ENCODE peak calls at places on chromosome 21, in six cellular contexts. L, N, V, Z, H and Q are unnamed samples.

GRCh38 chr21:46289655-46290178 is 3.6 kb downstream of the YBEY start:
- DNase-seq in Z (no peak), L (no peak), V (no peak), N (no peak), H (no peak), Q (no peak)

GRCh38 chr21:34762761-34763160 is 94.0 kb downstream of the CLIC6 start:
- DNase-seq in N (no peak), V (no peak), Z (no peak), H (no peak), L (no peak), Q (no peak)

GRCh38 chr21:33313183-33313582 is 11.6 kb upstream of the IFNAR1 start:
- DNase-seq in N (no peak), H (no peak), V (no peak), Z (no peak), L (no peak), Q (no peak)

GRCh38 chr21:32648165-32648564 is 36.0 kb upstream of the CFAP298 start:
- DNase-seq in Z (no peak), L (no peak), H (no peak), V (no peak), N (no peak), Q (no peak)

GRCh38 chr21:31187499-31187898 is 149.2 kb upstream of the KRTAP19-8 start:
- DNase-seq in N (no peak), V (no peak), Z (no peak), L (no peak), H (no peak), Q (no peak)

GRCh38 chr21:46052703-46053651 is 44.9 kb upstream of the COL6A2 start:
- DNase-seq in Z (peak), V (no peak), H (peak), N (no peak), L (no peak), Q (no peak)

GRCh38 chr21:39979321-39979720 is 112.1 kb downstream of the PCP4 start:
- DNase-seq in N (no peak), L (no peak), Z (no peak), H (no peak), V (no peak), Q (no peak)

GRCh38 chr21:18041012-18041411 is 203.6 kb upstream of the CHODL start:
- DNase-seq in Z (no peak), L (no peak), H (no peak), N (peak), V (no peak), Q (peak)

GRCh38 chr21:31991356-31992331 is 118.8 kb downstream of the HUNK start:
- DNase-seq in L (no peak), N (no peak), V (no peak), H (no peak), Z (no peak), Q (no peak)

GRCh38 chr21:34129039-34129891 is 55.9 kb downstream of the MRPS6 start:
- DNase-seq in H (peak), V (peak), L (no peak), Z (no peak), N (peak), Q (no peak)

GRCh38 chr21:14864211-14865021 is 200.4 kb downstream of the NRIP1 start:
- DNase-seq in N (peak), V (peak), H (peak), Z (peak), L (peak), Q (peak)

GRCh38 chr21:31182231-31183129 is 144.2 kb upstream of the KRTAP19-8 start:
- DNase-seq in L (no peak), Z (no peak), H (no peak), V (no peak), N (no peak), Q (no peak)

GRCh38 chr21:28257276-28257675 is 735.4 kb downstream of the LTN1 start:
- DNase-seq in V (no peak), Z (no peak), H (no peak), L (no peak), N (no peak), Q (no peak)

GRCh38 chr21:14880922-14881321 is 183.9 kb downstream of the NRIP1 start:
- DNase-seq in L (no peak), N (no peak), V (no peak), H (no peak), Z (no peak), Q (no peak)

GRCh38 chr21:15062566-15062965 is 2.2 kb downstream of the NRIP1 start:
- DNase-seq in L (peak), Z (no peak), N (no peak), H (no peak), V (no peak), Q (no peak)

GRCh38 chr21:28142692-28143091 is 850.0 kb downstream of the LTN1 start:
- DNase-seq in H (no peak), N (no peak), Z (no peak), V (no peak), L (no peak), Q (no peak)

GRCh38 chr21:33403128-33403785 is at the start of gene IFNGR2:
- DNase-seq in H (peak), Z (peak), V (peak), N (no peak), L (peak), Q (no peak)

GRCh38 chr21:16993416-16994044 is 519.3 kb upstream of the CXADR start:
- DNase-seq in Z (no peak), V (no peak), H (no peak), N (no peak), L (no peak), Q (no peak)

GRCh38 chr21:40115775-40116174 is 248.5 kb downstream of the PCP4 start:
- DNase-seq in N (no peak), L (no peak), H (no peak), Z (no peak), V (no peak), Q (no peak)

GRCh38 chr21:36419996-36420395 is 34.8 kb downstream of the CHAF1B start:
- DNase-seq in N (peak), V (peak), H (peak), Z (peak), L (peak), Q (peak)

GRCh38 chr21:36694593-36695282 is 4.2 kb upstream of the SIM2 start:
- DNase-seq in N (no peak), H (no peak), V (no peak), Z (no peak), L (no peak), Q (no peak)

GRCh38 chr21:35658242-35658641 is 402.1 kb downstream of the SETD4 start:
- DNase-seq in H (no peak), N (no peak), L (no peak), Z (no peak), V (no peak), Q (no peak)

DNA sequence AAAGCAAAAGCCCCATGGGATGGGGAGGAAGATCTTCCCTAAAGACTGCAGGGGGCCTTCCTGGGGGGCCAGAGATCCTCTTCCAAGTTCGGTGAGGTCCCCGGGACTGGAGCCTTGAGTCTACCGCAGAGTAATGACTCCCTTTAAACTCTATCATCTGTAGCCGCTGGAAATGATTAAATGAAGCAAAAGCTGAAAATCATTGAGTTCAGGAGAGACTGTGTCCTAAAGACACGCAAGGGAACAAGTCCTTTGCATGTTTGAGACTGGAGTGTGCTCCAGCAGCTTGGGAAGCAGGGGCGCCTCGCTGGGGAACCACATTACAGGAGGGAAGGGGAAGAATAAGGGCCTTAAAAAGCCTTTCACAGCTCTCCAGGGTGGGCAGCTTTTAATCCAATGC is 70.2 kb downstream of the WDR4 start:
- DNase-seq in L (no peak), H (no peak), Z (no peak), V (no peak), N (no peak), Q (no peak)
- H3K4me3 ChIP-seq in L (no peak), H (no peak), Z (no peak), V (no peak), N (no peak), Q (no peak)

GRCh38 chr21:42155045-42155855 is 63.7 kb upstream of the ABCG1 start:
- DNase-seq in H (no peak), V (no peak), N (no peak), Z (peak), L (no peak), Q (no peak)

GRCh38 chr21:42158846-42159245 is 60.1 kb upstream of the ABCG1 start:
- DNase-seq in V (no peak), L (no peak), N (no peak), H (peak), Z (peak), Q (no peak)

GRCh38 chr21:42159560-42160110 is 59.3 kb upstream of the ABCG1 start:
- DNase-seq in Z (peak), N (no peak), H (peak), L (no peak), V (no peak), Q (no peak)

GRCh38 chr21:42156690-42157605 is 62.0 kb upstream of the ABCG1 start:
- DNase-seq in H (no peak), N (no peak), V (no peak), L (no peak), Z (peak), Q (no peak)

DNA sequence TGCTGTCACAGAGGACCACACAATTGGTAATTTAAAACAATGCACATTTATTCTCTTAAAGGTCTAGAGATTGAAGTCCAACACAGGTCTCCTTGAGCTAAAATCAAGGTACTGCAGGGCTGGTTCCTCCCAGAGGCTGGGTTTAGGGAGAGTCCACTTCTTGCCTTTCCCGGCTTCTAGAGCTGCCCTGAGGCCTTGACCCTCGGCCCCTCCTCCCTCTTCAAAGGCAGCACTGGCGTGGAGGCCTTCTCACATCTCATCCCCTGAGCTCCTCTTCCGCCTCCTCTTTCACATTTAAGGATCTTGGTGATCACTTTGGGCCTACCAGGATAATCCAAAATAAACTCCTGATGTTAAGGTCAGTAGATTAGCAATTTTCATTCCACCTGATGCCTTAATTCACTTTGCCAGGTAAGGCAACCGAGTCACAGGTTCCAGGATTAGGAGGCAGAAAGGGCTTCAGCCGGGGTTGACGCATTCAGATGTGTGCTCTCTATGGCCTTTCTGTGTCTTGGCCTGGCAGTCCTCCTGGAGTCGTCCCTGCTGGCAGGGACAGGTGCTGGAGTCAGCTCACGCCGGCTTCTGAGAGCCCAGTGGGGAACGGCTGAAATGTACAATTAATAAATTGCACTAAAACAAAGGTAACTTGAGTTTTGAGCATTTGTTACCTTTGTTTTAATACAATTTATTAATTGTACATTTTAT is 61.2 kb upstream of the ABCG1 start:
- DNase-seq in H (peak), Z (peak), N (no peak), V (no peak), L (no peak), Q (no peak)
- TF ChIP-seq EP300 in H (no peak), Z (no peak), N (no peak), V (no peak), L (no peak), Q (no peak)

DNA sequence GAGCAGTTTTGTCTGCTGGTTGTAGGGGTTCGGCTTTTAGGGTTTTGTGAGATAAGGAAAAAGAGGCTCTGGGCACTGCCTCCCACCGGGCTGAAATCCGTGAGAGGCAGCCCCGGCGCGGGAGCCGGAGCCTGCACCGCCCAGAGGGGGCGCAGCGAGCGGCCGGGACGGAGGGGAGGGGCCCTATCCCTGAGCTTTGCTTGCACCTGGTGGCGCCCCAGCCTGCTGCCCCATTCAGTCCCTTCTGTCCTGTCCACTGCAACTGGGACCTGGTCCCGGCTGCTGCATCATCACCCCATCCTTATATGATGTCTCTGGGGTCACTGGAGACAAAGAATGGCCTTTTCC is 512 bp upstream of the KCNJ6 start:
- DNase-seq in Z (no peak), H (no peak), V (no peak), L (peak), N (no peak), Q (peak)
- H3K4me3 ChIP-seq in Z (no peak), H (no peak), V (peak), L (no peak), N (no peak), Q (peak)

DNA sequence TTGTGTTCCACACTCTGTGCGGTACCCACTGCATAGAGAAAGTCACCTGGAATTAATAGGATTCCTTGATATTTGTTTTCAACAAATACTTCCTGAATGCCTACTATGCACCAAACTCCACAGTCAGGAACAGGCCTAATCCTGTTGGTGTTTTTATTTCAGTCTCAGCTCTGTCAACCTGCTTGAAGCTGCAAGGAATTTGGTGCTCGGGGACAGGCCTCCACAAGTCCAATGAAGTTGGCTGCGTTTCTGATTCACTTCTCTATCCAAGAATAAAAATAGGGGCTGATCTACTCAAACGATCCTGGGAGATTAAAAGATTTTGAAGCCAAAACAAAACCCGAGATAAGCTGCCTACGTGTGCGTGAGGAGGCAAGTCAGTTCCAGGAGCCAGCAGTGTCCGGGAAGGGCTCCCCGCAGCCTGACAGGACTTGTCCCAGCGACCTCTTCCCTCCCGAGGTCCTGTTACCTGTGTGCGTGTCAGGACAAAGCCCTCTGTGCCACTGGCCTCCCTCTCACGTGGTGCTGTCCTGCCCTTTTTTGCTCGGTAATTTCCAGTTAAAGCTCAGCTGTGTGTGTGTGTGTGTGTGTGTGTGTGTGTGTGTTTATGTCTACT is 98.0 kb downstream of the ETS2 start:
- DNase-seq in V (peak), H (no peak), N (no peak), Z (no peak), L (no peak), Q (no peak)
- TF ChIP-seq EP300 in V (peak), H (no peak), N (no peak), Z (no peak), L (no peak), Q (no peak)

DNA sequence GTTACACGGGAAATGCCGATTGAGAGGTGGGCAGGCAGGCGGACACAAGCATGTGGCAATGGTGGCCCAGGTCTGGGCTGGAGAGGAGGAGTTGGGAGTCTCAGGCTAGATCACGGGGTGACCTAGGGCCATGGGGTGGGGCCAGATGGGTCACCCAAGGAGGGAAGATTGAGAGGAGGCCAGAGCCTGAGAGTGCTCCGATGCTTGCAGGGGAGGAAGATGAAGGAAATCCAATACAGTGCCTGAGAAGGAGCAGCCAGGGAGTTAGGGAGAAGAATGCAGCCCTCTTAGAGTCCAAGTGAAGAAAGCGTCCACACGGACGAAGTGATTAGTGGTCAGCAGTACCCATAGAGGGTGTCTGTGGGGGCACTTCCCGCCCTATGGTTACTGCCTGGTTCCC is 61.4 kb upstream of the FAM3B start:
- DNase-seq in V (no peak), N (no peak), L (no peak), Z (no peak), H (no peak), Q (no peak)
- H3K4me3 ChIP-seq in V (no peak), N (no peak), L (no peak), Z (no peak), H (no peak), Q (no peak)

GRCh38 chr21:44973598-44973997 is 33.8 kb downstream of the SLX9 start:
- DNase-seq in V (no peak), Z (no peak), N (no peak), H (peak), L (no peak), Q (no peak)
- TF ChIP-seq EP300 in V (no peak), Z (no peak), N (no peak), H (no peak), L (no peak), Q (no peak)

GRCh38 chr21:26962516-26963305 is 4.2 kb downstream of the ADAMTS5 start:
- DNase-seq in V (no peak), H (no peak), Z (no peak), N (no peak), L (no peak), Q (no peak)

GRCh38 chr21:26965091-26965566 is 1.8 kb downstream of the ADAMTS5 start:
- DNase-seq in N (no peak), H (no peak), Z (peak), V (no peak), L (no peak), Q (no peak)

GRCh38 chr21:26966360-26966977 is 419 bp downstream of the ADAMTS5 start:
- DNase-seq in L (no peak), V (no peak), Z (no peak), H (peak), N (no peak), Q (no peak)

GRCh38 chr21:26965567-26966359 is 1.1 kb downstream of the ADAMTS5 start:
- DNase-seq in V (peak), H (peak), N (no peak), L (no peak), Z (peak), Q (no peak)

GRCh38 chr21:26964379-26964778 is 2.5 kb downstream of the ADAMTS5 start:
- DNase-seq in H (peak), N (no peak), Z (peak), L (no peak), V (peak), Q (no peak)
- H3K4me3 ChIP-seq in H (peak), N (no peak), Z (peak), L (no peak), V (peak), Q (no peak)

DNA sequence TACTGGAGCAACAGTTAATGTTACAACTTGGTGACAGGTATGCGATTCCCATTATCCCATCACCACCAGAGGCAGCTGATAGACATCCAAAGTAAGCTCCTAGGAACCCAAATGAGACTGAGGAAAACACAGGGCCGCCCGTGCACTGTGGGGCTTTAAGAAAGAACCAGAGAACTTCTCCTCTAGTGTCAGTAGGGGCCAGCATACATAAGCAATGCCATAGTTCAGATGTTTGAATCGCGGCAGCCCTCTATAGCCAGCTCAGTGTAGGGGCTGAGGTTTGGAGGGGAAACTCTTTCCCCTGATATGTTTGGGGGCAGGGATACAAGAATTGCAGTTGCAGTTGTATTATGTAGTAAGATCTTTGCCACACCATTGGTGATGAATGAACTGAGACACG is 593.3 kb upstream of the NCAM2 start:
- DNase-seq in Z (no peak), H (no peak), V (no peak), N (no peak), L (no peak), Q (no peak)
- TF ChIP-seq EP300 in Z (no peak), H (no peak), V (no peak), N (no peak), L (no peak), Q (no peak)